ENCODE peak calls at places on chromosomes 4 and X, in five cellular contexts. M is H7, T is aorta, Q is left ventricle myocardium inferior, D is cardiac muscle cell. P is an unnamed sample.

GRCh38 chr4:6825403-6825802 is 42.9 kb downstream of the KIAA0232 start:
- DNase-seq in M (no peak), T (no peak), Q (no peak), D (no peak), P (no peak)

GRCh38 chrX:64192673-64193072 is 12.8 kb downstream of the AMER1 start:
- DNase-seq in M (peak; percentile 3), T (no peak), Q (peak; percentile 18), D (no peak), P (no peak)

GRCh38 chr4:101334963-101335572 is 12.3 kb downstream of the PPP3CA start:
- DNase-seq in M (no peak), T (no peak), Q (no peak), D (peak; percentile 31), P (no peak)

GRCh38 chr4:76729991-76730390 is 168.0 kb downstream of the SOWAHB start:
- DNase-seq in M (no peak), T (no peak), Q (no peak), D (no peak), P (no peak)

GRCh38 chrX:11010476-11010875 is 100.7 kb upstream of the HCCS start:
- DNase-seq in M (no peak), T (no peak), Q (no peak), D (no peak), P (no peak)

GRCh38 chr4:38163216-38164006 is 203.2 kb downstream of the PTTG2 start:
- DNase-seq in M (no peak), T (no peak), Q (no peak), D (no peak), P (no peak)

GRCh38 chr4:36676139-36677050 is 395.0 kb downstream of the DTHD1 start:
- DNase-seq in M (no peak), T (no peak), Q (no peak), D (peak; percentile 8), P (no peak)

GRCh38 chr4:180407273-180407885 is 1835.8 kb upstream of the TENM3 start:
- DNase-seq in M (no peak), T (no peak), Q (no peak), D (no peak), P (no peak)

GRCh38 chrX:6985537-6985936 is 162.0 kb upstream of the STS start:
- DNase-seq in M (no peak), T (no peak), Q (no peak), D (no peak), P (no peak)

GRCh38 chrX:46327229-46328081 is 217.8 kb downstream of the ZNF674 start:
- DNase-seq in M (peak; percentile 19), T (no peak), Q (peak; percentile 15), D (peak; percentile 55), P (no peak)

GRCh38 chr4:1863297-1864033 is 7.5 kb upstream of the LETM1 start:
- DNase-seq in M (no peak), T (no peak), Q (no peak), D (no peak), P (no peak)

GRCh38 chr4:171812377-171813194 is 618 bp upstream of the GALNTL6 start:
- DNase-seq in M (peak; percentile 60), T (peak; percentile 75), Q (no peak), D (no peak), P (no peak)

GRCh38 chrX:19673334-19674040 is 158.2 kb upstream of the MAP3K15 start:
- DNase-seq in M (no peak), T (peak; percentile 83), Q (peak; percentile 58), D (peak; percentile 95), P (peak; percentile 66)

GRCh38 chr4:141023051-141023450 is 110.2 kb downstream of the RNF150 start:
- DNase-seq in M (no peak), T (no peak), Q (no peak), D (no peak), P (no peak)

GRCh38 chr4:154073107-154073817 is 284.4 kb upstream of the SFRP2 start:
- DNase-seq in M (no peak), T (no peak), Q (no peak), D (peak; percentile 3), P (no peak)

GRCh38 chr4:84238247-84239090 is 260.6 kb downstream of the NKX6-1 start:
- DNase-seq in M (no peak), T (no peak), Q (no peak), D (peak; percentile 0), P (no peak)

GRCh38 chr4:85895755-85896154 is 420.8 kb downstream of the ARHGAP24 start:
- DNase-seq in M (no peak), T (no peak), Q (no peak), D (no peak), P (no peak)

GRCh38 chrX:68175569-68175968 is 257.7 kb downstream of the OPHN1 start:
- DNase-seq in M (no peak), T (no peak), Q (no peak), D (peak; percentile 30), P (no peak)

GRCh38 chr4:20254517-20255250 is 3.0 kb downstream of the SLIT2 start:
- DNase-seq in M (peak; percentile 64), T (peak; percentile 80), Q (peak; percentile 15), D (peak; percentile 75), P (peak; percentile 27)

GRCh38 chr4:171142045-171142444 is 671.2 kb upstream of the GALNTL6 start:
- DNase-seq in M (no peak), T (no peak), Q (no peak), D (no peak), P (no peak)

GRCh38 chr4:12050357-12050756 is 621.7 kb upstream of the HS3ST1 start:
- DNase-seq in M (peak; percentile 6), T (no peak), Q (no peak), D (no peak), P (no peak)

GRCh38 chrX:13165266-13165665 is 120.8 kb upstream of the FAM9C start:
- DNase-seq in M (no peak), T (no peak), Q (no peak), D (peak; percentile 42), P (no peak)

GRCh38 chrX:67353651-67354370 is 190.0 kb upstream of the AR start:
- DNase-seq in M (no peak), T (no peak), Q (no peak), D (no peak), P (no peak)

GRCh38 chrX:39196192-39197102 is 395.2 kb downstream of the MID1IP1 start:
- DNase-seq in M (no peak), T (no peak), Q (no peak), D (peak; percentile 54), P (no peak)

GRCh38 chr4:3527914-3528876 is 4.0 kb downstream of the LRPAP1 start:
- DNase-seq in M (no peak), T (peak; percentile 77), Q (no peak), D (no peak), P (peak; percentile 41)

GRCh38 chr4:103008875-103009729 is 10.4 kb downstream of the SLC9B1 start:
- DNase-seq in M (peak; percentile 28), T (no peak), Q (no peak), D (peak; percentile 87), P (no peak)

GRCh38 chr4:113623274-113623894 is 138.2 kb downstream of the CAMK2D start:
- DNase-seq in M (no peak), T (no peak), Q (no peak), D (no peak), P (no peak)

GRCh38 chr4:1809754-1810502 is 16.8 kb downstream of the FGFR3 start:
- DNase-seq in M (peak; percentile 99), T (peak; percentile 87), Q (peak; percentile 61), D (peak; percentile 69), P (peak; percentile 59)

GRCh38 chr4:118865091-118865708 is 23.5 kb upstream of the SYNPO2 start:
- DNase-seq in M (peak; percentile 48), T (no peak), Q (no peak), D (peak; percentile 68), P (no peak)

GRCh38 chr4:188976644-188977115 is 837.4 kb downstream of the TRIML1 start:
- DNase-seq in M (peak; percentile 64), T (no peak), Q (no peak), D (no peak), P (no peak)

GRCh38 chr4:76585270-76585669 is 150.2 kb downstream of the SHROOM3 start:
- DNase-seq in M (peak; percentile 45), T (no peak), Q (no peak), D (peak; percentile 59), P (no peak)

GRCh38 chr4:85657143-85657542 is 182.2 kb downstream of the ARHGAP24 start:
- DNase-seq in M (no peak), T (no peak), Q (no peak), D (no peak), P (no peak)

GRCh38 chr4:92305878-92306520 is 2.2 kb downstream of the GRID2 start:
- DNase-seq in M (peak; percentile 40), T (peak; percentile 62), Q (no peak), D (no peak), P (peak; percentile 44)

GRCh38 chr4:136319789-136320470 is 1212.4 kb downstream of the PCDH18 start:
- DNase-seq in M (no peak), T (no peak), Q (no peak), D (no peak), P (no peak)

GRCh38 chr4:136316961-136317360 is 1215.3 kb downstream of the PCDH18 start:
- DNase-seq in M (no peak), T (no peak), Q (no peak), D (no peak), P (no peak)

GRCh38 chr4:136314686-136315085 is 1217.6 kb downstream of the PCDH18 start:
- DNase-seq in M (no peak), T (no peak), Q (no peak), D (no peak), P (no peak)

DNA sequence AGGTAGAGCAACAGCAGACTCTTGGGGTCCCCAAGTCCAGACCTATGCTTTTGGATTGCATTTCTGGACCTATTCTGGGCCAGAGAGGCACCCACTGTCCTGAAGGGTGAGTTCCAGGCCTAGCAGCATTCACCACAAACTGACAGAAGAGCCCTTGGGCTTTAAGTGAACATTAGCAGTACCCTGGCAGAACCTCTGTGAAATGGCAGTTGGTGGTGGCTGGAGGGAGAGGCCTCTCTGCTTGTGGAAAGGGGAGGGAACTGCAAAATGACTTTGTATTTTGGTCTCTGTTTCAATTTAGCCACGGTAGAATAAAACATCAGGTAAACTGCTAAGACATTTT is 1211.9 kb downstream of the PCDH18 start:
- DNase-seq in M (no peak), T (no peak), Q (no peak), D (no peak), P (no peak)
- H3K27me3 ChIP-seq in M (no peaks in the 10 kb centered on the region), T (no peaks in the 10 kb centered on the region), Q (no peaks in the 10 kb centered on the region), D (no peaks in the 10 kb centered on the region), P (no peaks in the 10 kb centered on the region)

GRCh38 chrX:111365770-111366325 is 46.1 kb downstream of the DCX start:
- DNase-seq in M (no peak), T (no peak), Q (no peak), D (no peak), P (no peak)
- H3K27me3 ChIP-seq in M (no peaks in the 10 kb centered on the region), T (no peaks in the 10 kb centered on the region), Q (no peaks in the 10 kb centered on the region), D (no peaks in the 10 kb centered on the region), P (no peaks in the 10 kb centered on the region)

DNA sequence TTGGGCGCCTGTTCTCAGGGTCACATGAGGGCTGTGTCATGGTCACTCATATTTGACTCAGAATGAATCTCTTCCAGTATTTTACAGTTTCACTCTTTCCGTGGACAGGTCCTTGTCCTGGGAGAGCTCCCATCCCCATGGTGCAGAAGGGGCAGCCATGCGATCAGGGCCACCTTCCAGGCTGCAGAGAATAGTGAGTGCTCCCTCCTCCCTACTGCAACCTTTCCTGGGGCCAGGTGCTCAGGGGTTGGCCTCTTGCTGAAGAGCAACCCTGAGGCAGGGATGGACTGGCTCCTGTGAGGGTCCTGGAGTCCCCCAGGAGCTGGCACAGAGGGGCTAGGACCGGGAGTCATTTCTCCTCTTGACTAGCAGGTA is 108.4 kb downstream of the ABLIM2 start:
- DNase-seq in M (no peak), T (no peak), Q (no peak), D (no peak), P (no peak)
- H3K27me3 ChIP-seq in M (no peaks in the 10 kb centered on the region), T (no peaks in the 10 kb centered on the region), Q (no peaks in the 10 kb centered on the region), D (no peaks in the 10 kb centered on the region), P (no peaks in the 10 kb centered on the region)

GRCh38 chr4:81031389-81032173 is 1.1 kb downstream of the BMP3 start:
- DNase-seq in M (peak; percentile 68), T (no peak), Q (no peak), D (no peak), P (peak; percentile 36)
- H3K27me3 ChIP-seq in M (peaks cover 45% of the 10 kb centered on the region), T (no peaks in the 10 kb centered on the region), Q (peaks cover 95% of the 10 kb centered on the region), D (peaks cover 97% of the 10 kb centered on the region), P (peaks cover 9% of the 10 kb centered on the region)

GRCh38 chrX:15434205-15434604 is 50.0 kb upstream of the VEGFD start:
- DNase-seq in M (no peak), T (no peak), Q (no peak), D (no peak), P (no peak)
- H3K27me3 ChIP-seq in M (no peaks in the 10 kb centered on the region), T (no peaks in the 10 kb centered on the region), Q (no peaks in the 10 kb centered on the region), D (no peaks in the 10 kb centered on the region), P (no peaks in the 10 kb centered on the region)

P was measured in psoas muscle.